ENCODE peak calls at places on chromosomes 7 and 10, in nine cellular contexts. One of them, this sample, is unnamed.

GRCh38 chr7:42661312-42661711 is 250.6 kb downstream of the C7orf25 start:
- DNase-seq in CD8-positive, alpha-beta T cell: no peak
- DNase-seq in IMR-90: no peak
- DNase-seq in adrenal gland: no peak
- DNase-seq in PC-9: no peak
- DNase-seq in GM23248: peak; percentile 85
- DNase-seq in BE2C: no peak
- DNase-seq in body of pancreas: no peak
- DNase-seq in cardiac muscle cell: peak; percentile 72
- DNase-seq in this sample: peak; percentile 74

GRCh38 chr7:74061840-74062539 is 21.6 kb upstream of the LIMK1 start:
- DNase-seq in BE2C: no peak
- DNase-seq in CD8-positive, alpha-beta T cell: peak; percentile 73
- DNase-seq in GM23248: peak; percentile 97
- DNase-seq in PC-9: peak; percentile 90
- DNase-seq in body of pancreas: peak; percentile 94
- DNase-seq in cardiac muscle cell: peak; percentile 96
- DNase-seq in IMR-90: peak; percentile 91
- DNase-seq in adrenal gland: peak; percentile 89
- DNase-seq in this sample: peak; percentile 87

GRCh38 chr7:98913612-98914011 is 35.3 kb downstream of the TRRAP start:
- DNase-seq in adrenal gland: no peak
- DNase-seq in GM23248: peak; percentile 22
- DNase-seq in PC-9: no peak
- DNase-seq in BE2C: no peak
- DNase-seq in CD8-positive, alpha-beta T cell: no peak
- DNase-seq in IMR-90: peak; percentile 71
- DNase-seq in cardiac muscle cell: no peak
- DNase-seq in body of pancreas: no peak
- DNase-seq in this sample: no peak

GRCh38 chr7:130486114-130486962 is 5.5 kb upstream of the MEST start:
- DNase-seq in GM23248: no peak
- DNase-seq in adrenal gland: peak; percentile 85
- DNase-seq in IMR-90: no peak
- DNase-seq in CD8-positive, alpha-beta T cell: peak; percentile 79
- DNase-seq in PC-9: peak; percentile 86
- DNase-seq in body of pancreas: peak; percentile 95
- DNase-seq in BE2C: peak; percentile 10
- DNase-seq in cardiac muscle cell: peak; percentile 59
- DNase-seq in this sample: no peak

GRCh38 chr7:47759056-47759706 is 177.3 kb upstream of the TNS3 start:
- DNase-seq in CD8-positive, alpha-beta T cell: no peak
- DNase-seq in IMR-90: no peak
- DNase-seq in GM23248: peak; percentile 38
- DNase-seq in cardiac muscle cell: peak; percentile 38
- DNase-seq in BE2C: no peak
- DNase-seq in adrenal gland: no peak
- DNase-seq in PC-9: no peak
- DNase-seq in body of pancreas: no peak
- DNase-seq in this sample: no peak

GRCh38 chr7:17716816-17717215 is 223.5 kb downstream of the SNX13 start:
- DNase-seq in GM23248: no peak
- DNase-seq in adrenal gland: no peak
- DNase-seq in body of pancreas: no peak
- DNase-seq in IMR-90: no peak
- DNase-seq in PC-9: no peak
- DNase-seq in cardiac muscle cell: no peak
- DNase-seq in CD8-positive, alpha-beta T cell: no peak
- DNase-seq in BE2C: peak; percentile 9
- DNase-seq in this sample: no peak

GRCh38 chr7:35495377-35495776 is 199.6 kb downstream of the HERPUD2 start:
- DNase-seq in IMR-90: no peak
- DNase-seq in GM23248: no peak
- DNase-seq in adrenal gland: no peak
- DNase-seq in cardiac muscle cell: no peak
- DNase-seq in BE2C: peak; percentile 39
- DNase-seq in CD8-positive, alpha-beta T cell: no peak
- DNase-seq in body of pancreas: no peak
- DNase-seq in PC-9: no peak
- DNase-seq in this sample: no peak

GRCh38 chr10:124632566-124632965 is 111.6 kb downstream of the FAM53B start:
- DNase-seq in CD8-positive, alpha-beta T cell: no peak
- DNase-seq in cardiac muscle cell: no peak
- DNase-seq in IMR-90: no peak
- DNase-seq in PC-9: no peak
- DNase-seq in body of pancreas: no peak
- DNase-seq in BE2C: no peak
- DNase-seq in GM23248: no peak
- DNase-seq in adrenal gland: no peak
- DNase-seq in this sample: no peak

GRCh38 chr7:158495256-158495655 is 92.4 kb downstream of the PTPRN2 start:
- DNase-seq in cardiac muscle cell: no peak
- DNase-seq in adrenal gland: no peak
- DNase-seq in BE2C: no peak
- DNase-seq in body of pancreas: no peak
- DNase-seq in PC-9: no peak
- DNase-seq in IMR-90: no peak
- DNase-seq in CD8-positive, alpha-beta T cell: no peak
- DNase-seq in GM23248: no peak
- DNase-seq in this sample: no peak

GRCh38 chr10:105751688-105752087 is 1110.6 kb downstream of the SORCS3 start:
- DNase-seq in GM23248: no peak
- DNase-seq in adrenal gland: no peak
- DNase-seq in PC-9: no peak
- DNase-seq in BE2C: no peak
- DNase-seq in cardiac muscle cell: no peak
- DNase-seq in IMR-90: no peak
- DNase-seq in CD8-positive, alpha-beta T cell: no peak
- DNase-seq in body of pancreas: no peak
- DNase-seq in this sample: no peak

GRCh38 chr10:102654566-102654965 is 10.3 kb downstream of the TRIM8 start:
- DNase-seq in GM23248: no peak
- DNase-seq in body of pancreas: peak; percentile 66
- DNase-seq in CD8-positive, alpha-beta T cell: no peak
- DNase-seq in BE2C: no peak
- DNase-seq in IMR-90: no peak
- DNase-seq in cardiac muscle cell: no peak
- DNase-seq in adrenal gland: no peak
- DNase-seq in PC-9: no peak
- DNase-seq in this sample: no peak

GRCh38 chr10:102656791-102657371 is 12.6 kb downstream of the TRIM8 start:
- DNase-seq in adrenal gland: no peak
- DNase-seq in BE2C: no peak
- DNase-seq in PC-9: no peak
- DNase-seq in cardiac muscle cell: no peak
- DNase-seq in GM23248: no peak
- DNase-seq in CD8-positive, alpha-beta T cell: no peak
- DNase-seq in IMR-90: no peak
- DNase-seq in body of pancreas: peak; percentile 29
- DNase-seq in this sample: no peak

GRCh38 chr10:102657451-102657850 is 13.2 kb downstream of the TRIM8 start:
- DNase-seq in IMR-90: no peak
- DNase-seq in BE2C: no peak
- DNase-seq in body of pancreas: no peak
- DNase-seq in GM23248: no peak
- DNase-seq in PC-9: no peak
- DNase-seq in cardiac muscle cell: no peak
- DNase-seq in adrenal gland: no peak
- DNase-seq in CD8-positive, alpha-beta T cell: no peak
- DNase-seq in this sample: no peak

GRCh38 chr10:102654969-102655368 is 10.7 kb downstream of the TRIM8 start:
- DNase-seq in PC-9: no peak
- DNase-seq in BE2C: no peak
- DNase-seq in CD8-positive, alpha-beta T cell: no peak
- DNase-seq in adrenal gland: no peak
- DNase-seq in body of pancreas: no peak
- DNase-seq in IMR-90: no peak
- DNase-seq in cardiac muscle cell: no peak
- DNase-seq in GM23248: no peak
- DNase-seq in this sample: no peak

DNA sequence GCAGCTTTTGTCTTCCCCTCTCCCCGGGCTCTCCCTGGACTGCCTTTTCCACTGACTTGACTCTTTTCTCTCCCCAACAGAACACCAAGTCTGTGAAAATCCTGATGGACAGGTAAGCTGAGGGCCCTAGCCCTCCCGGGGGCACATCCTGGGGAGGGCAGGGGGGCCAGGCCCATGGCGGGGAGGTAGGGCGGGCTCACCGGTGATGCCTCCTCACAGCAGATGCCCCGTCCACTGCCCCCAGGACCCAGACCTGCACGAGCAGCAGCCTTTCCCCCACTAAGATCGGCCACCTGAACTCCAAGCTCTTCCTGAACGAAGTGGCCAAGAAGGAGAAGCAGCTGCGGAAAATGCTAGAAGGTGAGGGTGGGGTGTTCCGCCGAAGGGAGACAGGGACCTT is 11.7 kb downstream of the TRIM8 start:
- DNase-seq in body of pancreas: no peak
- DNase-seq in adrenal gland: no peak
- DNase-seq in CD8-positive, alpha-beta T cell: no peak
- DNase-seq in PC-9: no peak
- DNase-seq in IMR-90: no peak
- DNase-seq in GM23248: no peak
- DNase-seq in cardiac muscle cell: no peak
- DNase-seq in BE2C: no peak
- DNase-seq in this sample: no peak
- H3K36me3 ChIP-seq in body of pancreas: peaks cover 13% of the 10 kb centered on the region
- H3K36me3 ChIP-seq in adrenal gland: no peaks in the 10 kb centered on the region
- H3K36me3 ChIP-seq in CD8-positive, alpha-beta T cell: peaks cover 30% of the 10 kb centered on the region
- H3K36me3 ChIP-seq in PC-9: no peaks in the 10 kb centered on the region
- H3K36me3 ChIP-seq in IMR-90: peaks cover 65% of the 10 kb centered on the region
- H3K36me3 ChIP-seq in GM23248: peaks cover 24% of the 10 kb centered on the region
- H3K36me3 ChIP-seq in cardiac muscle cell: peaks cover 40% of the 10 kb centered on the region
- H3K36me3 ChIP-seq in BE2C: peaks cover 51% of the 10 kb centered on the region
- H3K36me3 ChIP-seq in this sample: peaks cover 22% of the 10 kb centered on the region

GRCh38 chr10:16521311-16522016 is at the start of gene C1QL3:
- DNase-seq in GM23248: peak; percentile 64
- DNase-seq in cardiac muscle cell: peak; percentile 39
- DNase-seq in IMR-90: peak; percentile 21
- DNase-seq in adrenal gland: no peak
- DNase-seq in BE2C: no peak
- DNase-seq in PC-9: no peak
- DNase-seq in body of pancreas: peak; percentile 27
- DNase-seq in CD8-positive, alpha-beta T cell: no peak
- DNase-seq in this sample: no peak
- H3K4me3 ChIP-seq in GM23248: peak within 1 kb of the TSS; percentile 68
- H3K4me3 ChIP-seq in cardiac muscle cell: peak within 1 kb of the TSS; percentile 54
- H3K4me3 ChIP-seq in IMR-90: peak within 1 kb of the TSS; percentile 39
- H3K4me3 ChIP-seq in adrenal gland: no peak within 1 kb of the TSS
- H3K4me3 ChIP-seq in BE2C: no peak within 1 kb of the TSS
- H3K4me3 ChIP-seq in PC-9: no peak within 1 kb of the TSS
- H3K4me3 ChIP-seq in body of pancreas: no peak within 1 kb of the TSS
- H3K4me3 ChIP-seq in CD8-positive, alpha-beta T cell: peak within 1 kb of the TSS; percentile 23
- H3K4me3 ChIP-seq in this sample: no peak within 1 kb of the TSS

DNA sequence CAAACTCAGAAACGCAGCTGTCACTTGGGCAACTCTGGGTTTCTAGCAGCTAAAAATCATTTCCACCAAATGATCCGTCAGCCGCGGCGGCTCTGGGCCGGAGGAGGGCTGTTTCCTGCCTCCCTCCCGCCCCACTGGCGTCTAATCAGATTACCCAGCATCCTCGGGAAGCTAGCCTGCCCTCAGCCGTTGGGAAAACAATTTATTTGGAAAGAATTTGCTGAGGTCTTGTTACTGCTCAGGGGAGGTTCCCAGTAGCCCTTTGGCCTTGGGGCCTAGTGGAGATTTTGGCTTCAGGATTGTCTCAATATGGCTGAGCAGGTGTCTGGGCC is 65.0 kb upstream of the ADGRA1 start:
- DNase-seq in CD8-positive, alpha-beta T cell: no peak
- DNase-seq in BE2C: no peak
- DNase-seq in GM23248: peak; percentile 39
- DNase-seq in body of pancreas: no peak
- DNase-seq in PC-9: no peak
- DNase-seq in cardiac muscle cell: peak; percentile 17
- DNase-seq in adrenal gland: no peak
- DNase-seq in IMR-90: no peak
- DNase-seq in this sample: no peak
- H3K9me3 ChIP-seq in CD8-positive, alpha-beta T cell: no peaks in the 10 kb centered on the region
- H3K9me3 ChIP-seq in BE2C: no peaks in the 10 kb centered on the region
- H3K9me3 ChIP-seq in GM23248: no peaks in the 10 kb centered on the region
- H3K9me3 ChIP-seq in body of pancreas: no peaks in the 10 kb centered on the region
- H3K9me3 ChIP-seq in PC-9: no peaks in the 10 kb centered on the region
- H3K9me3 ChIP-seq in cardiac muscle cell: no peaks in the 10 kb centered on the region
- H3K9me3 ChIP-seq in adrenal gland: no peaks in the 10 kb centered on the region
- H3K9me3 ChIP-seq in IMR-90: peaks cover 5% of the 10 kb centered on the region
- H3K9me3 ChIP-seq in this sample: no peaks in the 10 kb centered on the region

GRCh38 chr7:123864966-123865365 is 20.0 kb downstream of the HYAL4 start:
- DNase-seq in body of pancreas: no peak
- DNase-seq in CD8-positive, alpha-beta T cell: no peak
- DNase-seq in GM23248: no peak
- DNase-seq in PC-9: no peak
- DNase-seq in cardiac muscle cell: no peak
- DNase-seq in adrenal gland: no peak
- DNase-seq in BE2C: no peak
- DNase-seq in IMR-90: no peak
- DNase-seq in this sample: no peak
- H3K36me3 ChIP-seq in body of pancreas: no peaks in the 10 kb centered on the region
- H3K36me3 ChIP-seq in CD8-positive, alpha-beta T cell: no peaks in the 10 kb centered on the region
- H3K36me3 ChIP-seq in GM23248: no peaks in the 10 kb centered on the region
- H3K36me3 ChIP-seq in PC-9: no peaks in the 10 kb centered on the region
- H3K36me3 ChIP-seq in cardiac muscle cell: no peaks in the 10 kb centered on the region
- H3K36me3 ChIP-seq in adrenal gland: no peaks in the 10 kb centered on the region
- H3K36me3 ChIP-seq in BE2C: no peaks in the 10 kb centered on the region
- H3K36me3 ChIP-seq in IMR-90: no peaks in the 10 kb centered on the region
- H3K36me3 ChIP-seq in this sample: no peaks in the 10 kb centered on the region

GRCh38 chr7:117478796-117479479 is 887 bp upstream of the CFTR start:
- DNase-seq in IMR-90: no peak
- DNase-seq in BE2C: no peak
- DNase-seq in adrenal gland: no peak
- DNase-seq in cardiac muscle cell: no peak
- DNase-seq in CD8-positive, alpha-beta T cell: no peak
- DNase-seq in GM23248: no peak
- DNase-seq in PC-9: no peak
- DNase-seq in body of pancreas: no peak
- DNase-seq in this sample: no peak
- H3K4me3 ChIP-seq in IMR-90: peak overlapping the region; percentile 51
- H3K4me3 ChIP-seq in BE2C: no peak overlapping the region
- H3K4me3 ChIP-seq in adrenal gland: no peak overlapping the region
- H3K4me3 ChIP-seq in cardiac muscle cell: peak overlapping the region; percentile 34
- H3K4me3 ChIP-seq in CD8-positive, alpha-beta T cell: no peak overlapping the region
- H3K4me3 ChIP-seq in GM23248: no peak overlapping the region
- H3K4me3 ChIP-seq in PC-9: no peak overlapping the region
- H3K4me3 ChIP-seq in body of pancreas: peak overlapping the region; percentile 31
- H3K4me3 ChIP-seq in this sample: no peak overlapping the region

GRCh38 chr10:131226831-131227740 is 84.4 kb downstream of the TCERG1L start:
- DNase-seq in GM23248: no peak
- DNase-seq in body of pancreas: no peak
- DNase-seq in PC-9: no peak
- DNase-seq in adrenal gland: no peak
- DNase-seq in IMR-90: no peak
- DNase-seq in cardiac muscle cell: no peak
- DNase-seq in BE2C: no peak
- DNase-seq in CD8-positive, alpha-beta T cell: no peak
- DNase-seq in this sample: no peak
- H3K9me3 ChIP-seq in GM23248: no peaks in the 10 kb centered on the region
- H3K9me3 ChIP-seq in body of pancreas: no peaks in the 10 kb centered on the region
- H3K9me3 ChIP-seq in PC-9: no peaks in the 10 kb centered on the region
- H3K9me3 ChIP-seq in adrenal gland: no peaks in the 10 kb centered on the region
- H3K9me3 ChIP-seq in IMR-90: peaks cover 60% of the 10 kb centered on the region
- H3K9me3 ChIP-seq in cardiac muscle cell: no peaks in the 10 kb centered on the region
- H3K9me3 ChIP-seq in BE2C: no peaks in the 10 kb centered on the region
- H3K9me3 ChIP-seq in CD8-positive, alpha-beta T cell: no peaks in the 10 kb centered on the region
- H3K9me3 ChIP-seq in this sample: no peaks in the 10 kb centered on the region